ENCODE peak calls at places on chromosomes 11 and 22, in six cellular contexts. U, M, P, A, X and Z are unnamed samples.
A peak's percentile ranks its signal among the peaks of the same experiment; 100 is the strongest.

GRCh38 chr22:38455530-38456271 is 702 bp upstream of the KCNJ4 start:
- DNase-seq in A (peak; percentile 33), X (no peak), U (peak; percentile 22), P (peak; percentile 39), M (peak; percentile 58), Z (no peak)

GRCh38 chr11:65891180-65892136 is 985 bp downstream of the CCDC85B start:
- DNase-seq in U (no peak), X (no peak), A (peak; percentile 51), P (no peak), M (no peak), Z (no peak)

GRCh38 chr22:26884921-26885320 is 227.5 kb downstream of the MIAT start:
- DNase-seq in X (no peak), A (no peak), M (no peak), U (no peak), P (no peak), Z (no peak)

GRCh38 chr22:11066458-11067285 is 4461.3 kb upstream of the OR11H1 start:
- DNase-seq in U (no peak), M (peak; percentile 64), P (no peak), X (no peak), A (no peak), Z (no peak)

GRCh38 chr11:59253001-59253400 is 40.3 kb upstream of the MPEG1 start:
- DNase-seq in A (no peak), M (no peak), X (no peak), P (no peak), U (no peak), Z (no peak)

GRCh38 chr11:68968306-68969255 is 12.2 kb downstream of the MRGPRD start:
- DNase-seq in M (no peak), P (no peak), X (no peak), A (no peak), U (no peak), Z (no peak)

GRCh38 chr22:49968313-49968830 is 7.8 kb downstream of the PIM3 start:
- DNase-seq in X (no peak), P (no peak), U (no peak), M (peak; percentile 55), A (no peak), Z (no peak)

GRCh38 chr11:60854140-60854846 is 1.5 kb downstream of the PTGDR2 start:
- DNase-seq in A (no peak), M (no peak), P (no peak), X (no peak), U (no peak), Z (no peak)

GRCh38 chr11:75103380-75104026 is 6.8 kb upstream of the OR2AT4 start:
- DNase-seq in U (no peak), P (no peak), A (no peak), M (no peak), X (no peak), Z (no peak)

GRCh38 chr11:57324154-57324885 is 432 bp downstream of the TNKS1BP1 start:
- DNase-seq in A (peak; percentile 17), U (peak; percentile 29), P (no peak), M (no peak), X (peak; percentile 50), Z (peak; percentile 70)

GRCh38 chr11:10454902-10455631 is at the start of gene AMPD3:
- DNase-seq in P (no peak), M (no peak), X (peak; percentile 47), A (peak; percentile 84), U (peak; percentile 70), Z (peak; percentile 85)

GRCh38 chr11:68446046-68446725 is 14.4 kb upstream of the PPP6R3 start:
- DNase-seq in A (no peak), M (no peak), U (no peak), P (no peak), X (no peak), Z (no peak)

GRCh38 chr11:46036969-46037368 is 84.3 kb downstream of the PHF21A start:
- DNase-seq in M (no peak), P (no peak), X (no peak), A (no peak), U (no peak), Z (no peak)

GRCh38 chr11:19241260-19242183 is 777 bp upstream of the E2F8 start:
- DNase-seq in U (peak; percentile 25), A (no peak), P (no peak), X (peak; percentile 28), M (no peak), Z (no peak)

GRCh38 chr11:1005913-1006312 is 30.6 kb downstream of the MUC6 start:
- DNase-seq in X (no peak), A (peak; percentile 95), P (peak; percentile 15), M (no peak), U (peak; percentile 93), Z (no peak)

GRCh38 chr11:64356498-64357411 is 2.2 kb upstream of the RPS6KA4 start:
- DNase-seq in A (peak; percentile 29), U (no peak), X (peak; percentile 66), M (peak; percentile 53), P (peak; percentile 48), Z (no peak)

GRCh38 chr11:80944758-80945157 is 1503.9 kb upstream of the TENM4 start:
- DNase-seq in U (no peak), X (no peak), M (no peak), A (no peak), P (no peak), Z (no peak)

GRCh38 chr22:38260760-38261477 is 11.9 kb downstream of the TMEM184B start:
- DNase-seq in A (no peak), X (no peak), M (no peak), U (no peak), P (no peak), Z (no peak)

GRCh38 chr11:134261626-134262488 is 8.5 kb downstream of the ACAD8 start:
- DNase-seq in A (peak; percentile 43), U (peak; percentile 28), X (peak; percentile 65), M (peak; percentile 70), P (peak; percentile 12), Z (no peak)

GRCh38 chr22:46373166-46373565 is 37.7 kb downstream of the TRMU start:
- DNase-seq in X (no peak), P (no peak), A (peak; percentile 46), M (no peak), U (no peak), Z (no peak)

GRCh38 chr22:44455151-44455962 is 42.7 kb downstream of the RTL6 start:
- DNase-seq in P (no peak), X (no peak), A (no peak), M (peak; percentile 72), U (no peak), Z (peak; percentile 50)

GRCh38 chr11:34234086-34234740 is 123.6 kb downstream of the ABTB2 start:
- DNase-seq in A (no peak), P (no peak), M (peak; percentile 90), X (peak; percentile 84), U (no peak), Z (peak; percentile 45)

GRCh38 chr22:45602004-45602733 is 69.5 kb upstream of the ATXN10 start:
- DNase-seq in M (no peak), A (no peak), U (no peak), P (no peak), X (no peak), Z (no peak)

GRCh38 chr11:8640305-8640932 is 42.0 kb downstream of the TRIM66 start:
- DNase-seq in P (no peak), A (no peak), U (no peak), M (no peak), X (no peak), Z (no peak)

GRCh38 chr11:119115484-119116234 is 5.7 kb upstream of the HINFP start:
- DNase-seq in P (no peak), M (no peak), A (no peak), X (no peak), U (no peak), Z (peak; percentile 65)

GRCh38 chr11:105579111-105579510 is 30.8 kb upstream of the GRIA4 start:
- DNase-seq in U (no peak), X (peak; percentile 29), M (no peak), A (no peak), P (no peak), Z (no peak)

GRCh38 chr11:130180896-130181294 is 21.3 kb downstream of the ST14 start:
- DNase-seq in U (no peak), P (no peak), A (no peak), X (no peak), M (peak; percentile 60), Z (no peak)

GRCh38 chr11:61719968-61720367 is 32.5 kb upstream of the MYRF start:
- DNase-seq in U (no peak), A (no peak), P (no peak), M (no peak), X (no peak), Z (no peak)

GRCh38 chr11:60221706-60222105 is 21.2 kb downstream of the MS4A4E start:
- DNase-seq in M (no peak), U (no peak), X (no peak), A (no peak), P (no peak), Z (no peak)

GRCh38 chr11:2562181-2562581 is 117.4 kb downstream of the KCNQ1 start:
- DNase-seq in A (no peak), U (no peak), M (peak; percentile 43), P (no peak), X (no peak), Z (no peak)